ENCODE peak calls at places on chromosomes 7 and 10, in four cellular contexts. One of them, this sample, is unnamed.
A peak's percentile ranks its signal among the peaks of the same experiment; 100 is the strongest.

GRCh38 chr10:86202226-86202625 is 164.4 kb downstream of the GRID1 start:
- DNase-seq in astrocyte of the spinal cord: no peak
- DNase-seq in NT2/D1: no peak
- DNase-seq in activated CD8-positive, alpha-beta memory T cell treated with anti-CD3 and anti-CD28 coated beads for 24 hours: no peak
- DNase-seq in this sample: no peak

GRCh38 chr10:58573144-58573543 is 60.5 kb downstream of the BICC1 start:
- DNase-seq in astrocyte of the spinal cord: no peak
- DNase-seq in NT2/D1: no peak
- DNase-seq in activated CD8-positive, alpha-beta memory T cell treated with anti-CD3 and anti-CD28 coated beads for 24 hours: no peak
- DNase-seq in this sample: no peak

GRCh38 chr10:28091913-28092312 is 93.0 kb upstream of the ODAD2 start:
- DNase-seq in astrocyte of the spinal cord: no peak
- DNase-seq in NT2/D1: no peak
- DNase-seq in activated CD8-positive, alpha-beta memory T cell treated with anti-CD3 and anti-CD28 coated beads for 24 hours: no peak
- DNase-seq in this sample: no peak

GRCh38 chr10:110433740-110434139 is 64.0 kb upstream of the DUSP5 start:
- DNase-seq in astrocyte of the spinal cord: no peak
- DNase-seq in NT2/D1: no peak
- DNase-seq in activated CD8-positive, alpha-beta memory T cell treated with anti-CD3 and anti-CD28 coated beads for 24 hours: no peak
- DNase-seq in this sample: no peak

GRCh38 chr7:105204520-105204919 is 184.2 kb downstream of the SRPK2 start:
- DNase-seq in astrocyte of the spinal cord: no peak
- DNase-seq in NT2/D1: no peak
- DNase-seq in activated CD8-positive, alpha-beta memory T cell treated with anti-CD3 and anti-CD28 coated beads for 24 hours: no peak
- DNase-seq in this sample: no peak

GRCh38 chr10:122279725-122280141 is 8.6 kb downstream of the BTBD16 start:
- DNase-seq in astrocyte of the spinal cord: peak; percentile 62
- DNase-seq in NT2/D1: no peak
- DNase-seq in activated CD8-positive, alpha-beta memory T cell treated with anti-CD3 and anti-CD28 coated beads for 24 hours: no peak
- DNase-seq in this sample: peak; percentile 76

GRCh38 chr7:50851891-50852290 is 69.2 kb upstream of the GRB10 start:
- DNase-seq in astrocyte of the spinal cord: no peak
- DNase-seq in NT2/D1: no peak
- DNase-seq in activated CD8-positive, alpha-beta memory T cell treated with anti-CD3 and anti-CD28 coated beads for 24 hours: no peak
- DNase-seq in this sample: no peak

GRCh38 chr7:148481965-148482626 is 108.5 kb upstream of the C7orf33 start:
- DNase-seq in astrocyte of the spinal cord: no peak
- DNase-seq in NT2/D1: no peak
- DNase-seq in activated CD8-positive, alpha-beta memory T cell treated with anti-CD3 and anti-CD28 coated beads for 24 hours: no peak
- DNase-seq in this sample: no peak

GRCh38 chr10:30464675-30465074 is 30.7 kb downstream of the MAP3K8 start:
- DNase-seq in astrocyte of the spinal cord: no peak
- DNase-seq in NT2/D1: no peak
- DNase-seq in activated CD8-positive, alpha-beta memory T cell treated with anti-CD3 and anti-CD28 coated beads for 24 hours: no peak
- DNase-seq in this sample: no peak

GRCh38 chr7:75866497-75867389 is 12.1 kb upstream of the RHBDD2 start:
- DNase-seq in astrocyte of the spinal cord: peak; percentile 52
- DNase-seq in NT2/D1: peak; percentile 64
- DNase-seq in activated CD8-positive, alpha-beta memory T cell treated with anti-CD3 and anti-CD28 coated beads for 24 hours: peak; percentile 73
- DNase-seq in this sample: peak; percentile 72

GRCh38 chr7:12322287-12322902 is 81.3 kb downstream of the VWDE start:
- DNase-seq in astrocyte of the spinal cord: peak; percentile 33
- DNase-seq in NT2/D1: no peak
- DNase-seq in activated CD8-positive, alpha-beta memory T cell treated with anti-CD3 and anti-CD28 coated beads for 24 hours: no peak
- DNase-seq in this sample: no peak

GRCh38 chr10:19788075-19788686 is 28.1 kb upstream of the PLXDC2 start:
- DNase-seq in astrocyte of the spinal cord: peak; percentile 75
- DNase-seq in NT2/D1: peak; percentile 25
- DNase-seq in activated CD8-positive, alpha-beta memory T cell treated with anti-CD3 and anti-CD28 coated beads for 24 hours: no peak
- DNase-seq in this sample: no peak

GRCh38 chr10:78953124-78954008 is 115.4 kb upstream of the ZMIZ1 start:
- DNase-seq in astrocyte of the spinal cord: no peak
- DNase-seq in NT2/D1: no peak
- DNase-seq in activated CD8-positive, alpha-beta memory T cell treated with anti-CD3 and anti-CD28 coated beads for 24 hours: no peak
- DNase-seq in this sample: no peak

GRCh38 chr7:81788241-81788640 is 18.4 kb upstream of the HGF start:
- DNase-seq in astrocyte of the spinal cord: no peak
- DNase-seq in NT2/D1: no peak
- DNase-seq in activated CD8-positive, alpha-beta memory T cell treated with anti-CD3 and anti-CD28 coated beads for 24 hours: no peak
- DNase-seq in this sample: no peak

GRCh38 chr7:98994046-98994944 is 116.0 kb downstream of the TRRAP start:
- DNase-seq in astrocyte of the spinal cord: no peak
- DNase-seq in NT2/D1: no peak
- DNase-seq in activated CD8-positive, alpha-beta memory T cell treated with anti-CD3 and anti-CD28 coated beads for 24 hours: no peak
- DNase-seq in this sample: no peak

GRCh38 chr10:124683816-124684215 is 60.4 kb downstream of the FAM53B start:
- DNase-seq in astrocyte of the spinal cord: no peak
- DNase-seq in NT2/D1: no peak
- DNase-seq in activated CD8-positive, alpha-beta memory T cell treated with anti-CD3 and anti-CD28 coated beads for 24 hours: no peak
- DNase-seq in this sample: no peak

GRCh38 chr10:17950726-17951125 is 992 bp upstream of the SLC39A12 start:
- DNase-seq in astrocyte of the spinal cord: no peak
- DNase-seq in NT2/D1: no peak
- DNase-seq in activated CD8-positive, alpha-beta memory T cell treated with anti-CD3 and anti-CD28 coated beads for 24 hours: no peak
- DNase-seq in this sample: no peak